ENCODE peak calls at places on chromosomes 5 and 9, in nine cellular contexts. V, R, Y, P, A, O, C, E and D are unnamed samples.

GRCh38 chr9:120583958-120584369 is 4.0 kb upstream of the CDK5RAP2 start:
- DNase-seq in V (no peak), A (peak; percentile 76), P (peak; percentile 66), R (peak; percentile 93), E (no peak), Y (no peak), O (peak; percentile 32), C (peak; percentile 92), D (peak; percentile 77)

GRCh38 chr9:94623253-94623652 is 16.1 kb downstream of the FBP1 start:
- DNase-seq in Y (peak; percentile 86), R (no peak), E (peak; percentile 60), V (peak; percentile 70), O (no peak), A (no peak), P (no peak), C (peak; percentile 52), D (peak; percentile 68)

GRCh38 chr5:98836175-98836574 is 62.7 kb downstream of the RGMB start:
- DNase-seq in O (no peak), C (no peak), A (no peak), E (no peak), P (no peak), V (no peak), Y (no peak), R (no peak), D (no peak)

GRCh38 chr5:141504216-141504615 is 15.3 kb downstream of the PCDHGC5 start:
- DNase-seq in R (no peak), C (no peak), A (no peak), Y (no peak), P (no peak), V (no peak), E (no peak), O (no peak), D (no peak)

GRCh38 chr5:95960802-95961616 is 642 bp downstream of the ELL2 start:
- DNase-seq in V (peak; percentile 90), E (peak; percentile 92), P (peak; percentile 74), Y (peak; percentile 88), O (peak; percentile 61), C (peak; percentile 91), A (peak; percentile 67), R (peak; percentile 74), D (peak; percentile 76)

GRCh38 chr9:114616684-114617520 is 5.8 kb downstream of the TMEM268 start:
- DNase-seq in Y (no peak), R (no peak), O (no peak), P (no peak), V (no peak), C (no peak), A (peak; percentile 60), E (peak; percentile 89), D (no peak)

GRCh38 chr5:168707646-168708300 is 128.6 kb upstream of the PANK3 start:
- DNase-seq in P (no peak), C (no peak), A (no peak), R (no peak), O (no peak), Y (no peak), E (no peak), V (no peak), D (no peak)

GRCh38 chr5:115262066-115262404 is 642 bp downstream of the PGGT1B start:
- DNase-seq in C (peak; percentile 24), P (no peak), Y (no peak), A (no peak), O (no peak), V (peak; percentile 24), E (no peak), R (peak; percentile 8), D (no peak)

GRCh38 chr5:176881816-176882565 is 17.2 kb downstream of the HK3 start:
- DNase-seq in A (no peak), C (no peak), P (no peak), V (no peak), R (no peak), Y (no peak), O (no peak), E (peak; percentile 34), D (no peak)

GRCh38 chr5:33936381-33937016 is at the start of gene RXFP3:
- DNase-seq in P (no peak), O (no peak), C (peak; percentile 66), R (peak; percentile 23), A (no peak), E (no peak), V (no peak), Y (peak; percentile 66), D (no peak)

GRCh38 chr5:42666821-42667325 is 89.7 kb upstream of the CCDC152 start:
- DNase-seq in P (no peak), V (peak; percentile 13), O (no peak), Y (no peak), C (peak; percentile 9), E (no peak), A (no peak), R (no peak), D (no peak)

GRCh38 chr5:18305288-18305899 is 671.1 kb downstream of the TAF11L14 start:
- DNase-seq in A (no peak), C (peak; percentile 45), Y (no peak), P (no peak), V (peak; percentile 57), R (peak; percentile 39), O (no peak), E (no peak), D (peak; percentile 42)

DNA sequence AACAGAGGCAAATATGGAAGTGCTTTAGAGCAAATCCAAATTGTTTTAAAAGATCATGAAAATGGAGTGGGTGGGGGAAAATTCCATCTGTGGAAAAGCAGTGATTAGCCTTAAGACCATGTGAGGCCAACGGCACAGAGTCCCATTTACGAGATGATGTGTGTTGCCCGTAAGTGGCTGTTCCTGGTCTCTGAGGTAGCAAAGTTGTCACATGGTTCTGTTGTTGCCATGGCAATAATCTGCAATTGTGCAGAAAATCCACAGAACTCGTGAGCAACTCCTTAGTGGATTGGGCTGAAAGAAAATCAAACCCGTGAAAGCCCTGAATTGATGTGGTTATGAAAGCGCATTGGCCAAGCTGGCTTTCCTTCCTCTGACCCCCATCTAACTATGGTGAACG is 614.7 kb downstream of the EBF1 start:
- DNase-seq in A (no peak), C (peak; percentile 7), V (no peak), O (no peak), R (no peak), Y (no peak), P (no peak), E (no peak), D (no peak)
- H3K9me3 ChIP-seq in A (no peaks in the 10 kb centered on the region), C (no peaks in the 10 kb centered on the region), V (no peaks in the 10 kb centered on the region), O (no peaks in the 10 kb centered on the region), R (no peaks in the 10 kb centered on the region), Y (no peaks in the 10 kb centered on the region), P (no peaks in the 10 kb centered on the region), E (no peaks in the 10 kb centered on the region), D (no peaks in the 10 kb centered on the region)

GRCh38 chr5:132498686-132499271 is 8.2 kb upstream of the IRF1 start:
- DNase-seq in C (no peak), V (no peak), P (no peak), R (peak; percentile 20), O (no peak), Y (peak; percentile 32), A (peak; percentile 14), E (no peak), D (no peak)

GRCh38 chr5:132497488-132497997 is 7.0 kb upstream of the IRF1 start:
- DNase-seq in P (peak; percentile 44), Y (no peak), A (peak; percentile 71), C (peak; percentile 97), V (no peak), E (peak; percentile 70), R (peak; percentile 95), O (no peak), D (no peak)

GRCh38 chr5:132499440-132500243 is 9.1 kb upstream of the IRF1 start:
- DNase-seq in R (no peak), Y (peak; percentile 35), V (no peak), O (no peak), P (peak; percentile 38), C (no peak), E (no peak), A (peak; percentile 17), D (no peak)

GRCh38 chr5:132496631-132497487 is 6.3 kb upstream of the IRF1 start:
- DNase-seq in E (peak; percentile 96), O (peak; percentile 74), R (peak; percentile 87), V (peak; percentile 92), P (peak; percentile 75), Y (peak; percentile 92), A (peak; percentile 81), C (peak; percentile 96), D (no peak)

GRCh38 chr5:132498152-132498551 is 7.6 kb upstream of the IRF1 start:
- DNase-seq in E (no peak), A (peak; percentile 46), O (no peak), R (peak; percentile 75), C (peak; percentile 55), Y (peak; percentile 38), V (no peak), P (peak; percentile 42), D (no peak)
- H3K4me3 ChIP-seq in E (no peak overlapping the region), A (no peak overlapping the region), O (no peak overlapping the region), R (no peak overlapping the region), C (no peak overlapping the region), Y (no peak overlapping the region), V (no peak overlapping the region), P (no peak overlapping the region), D (no peak overlapping the region)

GRCh38 chr5:91850031-91850430 is 466.9 kb upstream of the ARRDC3 start:
- DNase-seq in Y (no peak), R (peak; percentile 3), V (no peak), A (no peak), C (no peak), O (no peak), E (no peak), P (no peak), D (no peak)

GRCh38 chr5:91849069-91849468 is 466.0 kb upstream of the ARRDC3 start:
- DNase-seq in P (no peak), C (no peak), E (no peak), V (peak; percentile 20), A (no peak), R (no peak), Y (no peak), O (no peak), D (no peak)

GRCh38 chr5:91851670-91852069 is 468.6 kb upstream of the ARRDC3 start:
- DNase-seq in Y (no peak), V (no peak), O (no peak), A (no peak), C (no peak), E (no peak), R (no peak), P (no peak), D (no peak)

GRCh38 chr5:91848453-91848852 is 465.3 kb upstream of the ARRDC3 start:
- DNase-seq in O (no peak), E (no peak), C (peak; percentile 45), P (no peak), V (no peak), R (peak; percentile 81), Y (no peak), A (no peak), D (no peak)
- H3K27ac ChIP-seq in O (no peak overlapping the region), E (no peak overlapping the region), C (no peak overlapping the region), P (no peak overlapping the region), V (no peak overlapping the region), R (no peak overlapping the region), Y (no peak overlapping the region), A (no peak overlapping the region), D (no peak overlapping the region)

DNA sequence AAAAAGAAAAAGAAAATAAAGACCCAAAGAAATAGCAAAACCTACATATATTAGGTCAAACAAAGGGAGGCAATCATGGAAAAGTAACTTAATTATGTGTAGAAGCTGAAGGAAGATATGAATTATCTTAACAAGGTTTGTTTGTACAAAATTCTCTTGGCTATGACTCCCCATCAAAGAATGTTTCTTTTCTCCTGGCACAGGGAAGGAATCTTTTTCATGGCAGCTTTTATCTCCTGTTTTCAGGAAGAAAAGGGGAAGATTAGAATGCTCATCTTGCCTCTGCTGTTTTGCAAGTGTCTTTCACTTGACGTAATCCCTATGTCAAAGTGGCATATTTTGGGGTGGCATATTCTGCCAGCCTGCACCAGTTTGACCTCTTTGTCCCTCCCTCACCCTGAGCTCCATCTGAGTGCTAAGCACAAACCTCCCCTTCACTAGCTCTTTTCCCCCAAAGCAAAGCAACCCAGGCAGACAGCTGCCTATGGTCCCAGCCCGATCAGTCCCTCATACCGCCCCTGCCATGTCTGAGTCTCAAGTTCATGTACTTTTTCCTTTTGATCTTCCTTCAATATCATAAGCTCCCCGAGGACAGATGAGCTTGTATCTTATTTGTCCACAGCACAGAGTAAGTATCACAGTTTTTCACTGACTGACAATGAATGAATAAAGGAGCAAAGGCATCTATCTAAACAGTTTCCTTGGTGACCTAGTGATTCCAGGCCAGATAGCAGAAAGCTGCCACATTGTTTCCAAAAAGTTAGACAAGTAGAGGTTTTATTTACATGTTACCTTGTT is 242.8 kb upstream of the ANKRD55 start:
- DNase-seq in Y (no peak), C (no peak), A (no peak), E (no peak), O (no peak), P (no peak), R (peak; percentile 50), V (no peak), D (no peak)
- H3K9me3 ChIP-seq in Y (no peaks in the 10 kb centered on the region), C (no peaks in the 10 kb centered on the region), A (no peaks in the 10 kb centered on the region), E (no peaks in the 10 kb centered on the region), O (no peaks in the 10 kb centered on the region), P (no peaks in the 10 kb centered on the region), R (no peaks in the 10 kb centered on the region), V (no peaks in the 10 kb centered on the region), D (no peaks in the 10 kb centered on the region)